ENCODE peak calls at places on chromosomes 16 and 17, in ten cellular contexts. One of them, this sample, is unnamed.

GRCh38 chr16:86800914-86801313 is 222.6 kb downstream of the FOXL1 start:
- DNase-seq in NCI-H2081: no peak
- DNase-seq in PC-9: no peak
- DNase-seq in pancreas: no peak
- DNase-seq in OCI-M1: no peak
- DNase-seq in lower lobe of right lung: no peak
- DNase-seq in KBM-7: no peak
- DNase-seq in adrenal gland: no peak
- DNase-seq in foreskin fibroblast: no peak
- DNase-seq in T-helper 17 cell: no peak
- DNase-seq in this sample: no peak

GRCh38 chr16:24539850-24540484 is 601 bp downstream of the RBBP6 start:
- DNase-seq in KBM-7: no peak
- DNase-seq in pancreas: peak
- DNase-seq in lower lobe of right lung: peak
- DNase-seq in adrenal gland: peak
- DNase-seq in OCI-M1: peak
- DNase-seq in foreskin fibroblast: peak
- DNase-seq in NCI-H2081: peak
- DNase-seq in T-helper 17 cell: peak
- DNase-seq in PC-9: no peak
- DNase-seq in this sample: peak

GRCh38 chr16:53844796-53845195 is 140.8 kb downstream of the FTO start:
- DNase-seq in pancreas: no peak
- DNase-seq in PC-9: no peak
- DNase-seq in NCI-H2081: no peak
- DNase-seq in OCI-M1: no peak
- DNase-seq in KBM-7: no peak
- DNase-seq in adrenal gland: no peak
- DNase-seq in foreskin fibroblast: no peak
- DNase-seq in lower lobe of right lung: no peak
- DNase-seq in T-helper 17 cell: no peak
- DNase-seq in this sample: no peak

GRCh38 chr17:62757518-62757951 is 50.6 kb downstream of the MARCHF10 start:
- DNase-seq in NCI-H2081: no peak
- DNase-seq in pancreas: no peak
- DNase-seq in foreskin fibroblast: peak
- DNase-seq in PC-9: no peak
- DNase-seq in T-helper 17 cell: no peak
- DNase-seq in OCI-M1: no peak
- DNase-seq in KBM-7: no peak
- DNase-seq in adrenal gland: no peak
- DNase-seq in lower lobe of right lung: no peak
- DNase-seq in this sample: no peak

GRCh38 chr16:88914750-88915368 is 48.4 kb upstream of the PABPN1L start:
- DNase-seq in NCI-H2081: no peak
- DNase-seq in lower lobe of right lung: no peak
- DNase-seq in OCI-M1: no peak
- DNase-seq in PC-9: no peak
- DNase-seq in pancreas: no peak
- DNase-seq in adrenal gland: no peak
- DNase-seq in foreskin fibroblast: peak
- DNase-seq in T-helper 17 cell: no peak
- DNase-seq in KBM-7: no peak
- DNase-seq in this sample: no peak

GRCh38 chr16:1199342-1200013 is 25.6 kb downstream of the TPSG1 start:
- DNase-seq in adrenal gland: no peak
- DNase-seq in OCI-M1: no peak
- DNase-seq in KBM-7: no peak
- DNase-seq in foreskin fibroblast: no peak
- DNase-seq in NCI-H2081: no peak
- DNase-seq in pancreas: no peak
- DNase-seq in lower lobe of right lung: no peak
- DNase-seq in PC-9: no peak
- DNase-seq in T-helper 17 cell: no peak
- DNase-seq in this sample: no peak

GRCh38 chr17:19318611-19319010 is 43.9 kb downstream of the B9D1 start:
- DNase-seq in lower lobe of right lung: peak
- DNase-seq in PC-9: no peak
- DNase-seq in KBM-7: no peak
- DNase-seq in pancreas: no peak
- DNase-seq in T-helper 17 cell: no peak
- DNase-seq in adrenal gland: no peak
- DNase-seq in OCI-M1: no peak
- DNase-seq in NCI-H2081: no peak
- DNase-seq in foreskin fibroblast: no peak
- DNase-seq in this sample: no peak

GRCh38 chr16:57624806-57625500 is 3.5 kb upstream of the ADGRG1 start:
- DNase-seq in PC-9: no peak
- DNase-seq in OCI-M1: no peak
- DNase-seq in NCI-H2081: no peak
- DNase-seq in T-helper 17 cell: no peak
- DNase-seq in foreskin fibroblast: no peak
- DNase-seq in KBM-7: no peak
- DNase-seq in lower lobe of right lung: no peak
- DNase-seq in pancreas: no peak
- DNase-seq in adrenal gland: peak
- DNase-seq in this sample: no peak

GRCh38 chr17:67040652-67041051 is 3.7 kb upstream of the CACNG1 start:
- DNase-seq in adrenal gland: no peak
- DNase-seq in pancreas: no peak
- DNase-seq in NCI-H2081: no peak
- DNase-seq in OCI-M1: no peak
- DNase-seq in lower lobe of right lung: peak
- DNase-seq in PC-9: no peak
- DNase-seq in foreskin fibroblast: no peak
- DNase-seq in KBM-7: no peak
- DNase-seq in T-helper 17 cell: no peak
- DNase-seq in this sample: no peak

GRCh38 chr16:24085665-24086064 is 170.5 kb upstream of the CACNG3 start:
- DNase-seq in foreskin fibroblast: no peak
- DNase-seq in lower lobe of right lung: no peak
- DNase-seq in adrenal gland: no peak
- DNase-seq in OCI-M1: no peak
- DNase-seq in PC-9: no peak
- DNase-seq in NCI-H2081: no peak
- DNase-seq in pancreas: no peak
- DNase-seq in T-helper 17 cell: no peak
- DNase-seq in KBM-7: no peak
- DNase-seq in this sample: no peak

GRCh38 chr16:30005341-30006094 is 5.3 kb downstream of the DOC2A start:
- DNase-seq in KBM-7: peak
- DNase-seq in NCI-H2081: peak
- DNase-seq in lower lobe of right lung: no peak
- DNase-seq in T-helper 17 cell: no peak
- DNase-seq in PC-9: no peak
- DNase-seq in foreskin fibroblast: peak
- DNase-seq in pancreas: no peak
- DNase-seq in adrenal gland: peak
- DNase-seq in OCI-M1: peak
- DNase-seq in this sample: no peak

GRCh38 chr17:40320771-40321501 is 12.0 kb downstream of the RARA start:
- DNase-seq in OCI-M1: peak
- DNase-seq in foreskin fibroblast: peak
- DNase-seq in PC-9: no peak
- DNase-seq in pancreas: peak
- DNase-seq in lower lobe of right lung: peak
- DNase-seq in adrenal gland: peak
- DNase-seq in KBM-7: no peak
- DNase-seq in T-helper 17 cell: peak
- DNase-seq in NCI-H2081: no peak
- DNase-seq in this sample: no peak

GRCh38 chr16:5451641-5452040 is 354.0 kb upstream of the EEF2KMT start:
- DNase-seq in adrenal gland: no peak
- DNase-seq in KBM-7: no peak
- DNase-seq in pancreas: no peak
- DNase-seq in OCI-M1: no peak
- DNase-seq in T-helper 17 cell: no peak
- DNase-seq in PC-9: no peak
- DNase-seq in NCI-H2081: no peak
- DNase-seq in lower lobe of right lung: no peak
- DNase-seq in foreskin fibroblast: no peak
- DNase-seq in this sample: no peak

GRCh38 chr16:15034266-15035162 is 21.4 kb downstream of the NTAN1 start:
- DNase-seq in adrenal gland: no peak
- DNase-seq in foreskin fibroblast: no peak
- DNase-seq in T-helper 17 cell: no peak
- DNase-seq in pancreas: no peak
- DNase-seq in OCI-M1: no peak
- DNase-seq in NCI-H2081: no peak
- DNase-seq in PC-9: peak
- DNase-seq in lower lobe of right lung: no peak
- DNase-seq in KBM-7: no peak
- DNase-seq in this sample: no peak

GRCh38 chr16:69187387-69187890 is 475 bp downstream of the SNTB2 start:
- DNase-seq in OCI-M1: peak
- DNase-seq in NCI-H2081: peak
- DNase-seq in KBM-7: peak
- DNase-seq in pancreas: peak
- DNase-seq in T-helper 17 cell: peak
- DNase-seq in adrenal gland: peak
- DNase-seq in lower lobe of right lung: peak
- DNase-seq in PC-9: no peak
- DNase-seq in foreskin fibroblast: peak
- DNase-seq in this sample: peak

GRCh38 chr17:76720941-76721340 is 5.5 kb downstream of the JMJD6 start:
- DNase-seq in adrenal gland: no peak
- DNase-seq in foreskin fibroblast: no peak
- DNase-seq in lower lobe of right lung: no peak
- DNase-seq in PC-9: no peak
- DNase-seq in KBM-7: no peak
- DNase-seq in T-helper 17 cell: no peak
- DNase-seq in OCI-M1: no peak
- DNase-seq in pancreas: no peak
- DNase-seq in NCI-H2081: no peak
- DNase-seq in this sample: no peak